ENCODE peak calls at places on chromosomes 7 and 10, in eight cellular contexts. M, R, P, C, B, L, Q and O are unnamed samples.

GRCh38 chr10:125252937-125253336 is 92.6 kb upstream of the CTBP2 start:
- DNase-seq in M (no peak), R (no peak), P (no peak), C (no peak), B (no peak), L (no peak), Q (no peak), O (no peak)

GRCh38 chr10:113007343-113007771 is 57.3 kb downstream of the TCF7L2 start:
- DNase-seq in M (no peak), R (peak; percentile 34), P (no peak), C (no peak), B (no peak), L (no peak), Q (no peak), O (peak; percentile 71)

GRCh38 chr10:101001225-101002035 is 1.8 kb downstream of the LZTS2 start:
- DNase-seq in M (peak; percentile 37), R (no peak), P (peak; percentile 86), C (peak; percentile 95), B (peak; percentile 86), L (peak; percentile 88), Q (peak; percentile 76), O (no peak)

GRCh38 chr10:43322769-43323168 is 48.7 kb upstream of the FXYD4 start:
- DNase-seq in M (peak; percentile 64), R (peak; percentile 76), P (peak; percentile 66), C (peak; percentile 95), B (peak; percentile 96), L (peak; percentile 93), Q (peak; percentile 94), O (peak; percentile 90)

GRCh38 chr10:132383751-132384181 is 13.2 kb upstream of the PWWP2B start:
- DNase-seq in M (no peak), R (no peak), P (no peak), C (peak; percentile 70), B (no peak), L (peak; percentile 67), Q (peak; percentile 35), O (no peak)

GRCh38 chr7:85229544-85229943 is 42.7 kb upstream of the SEMA3D start:
- DNase-seq in M (no peak), R (no peak), P (no peak), C (no peak), B (no peak), L (no peak), Q (no peak), O (no peak)

GRCh38 chr7:5431485-5432118 is 8.0 kb upstream of the TNRC18 start:
- DNase-seq in M (no peak), R (no peak), P (no peak), C (no peak), B (no peak), L (no peak), Q (no peak), O (no peak)

GRCh38 chr7:109109558-109109957 is 539.9 kb downstream of the DNAJB9 start:
- DNase-seq in M (no peak), R (no peak), P (no peak), C (no peak), B (no peak), L (no peak), Q (no peak), O (no peak)

GRCh38 chr10:69957516-69958231 is 95.0 kb upstream of the MACROH2A2 start:
- DNase-seq in M (no peak), R (no peak), P (no peak), C (no peak), B (no peak), L (no peak), Q (no peak), O (no peak)

GRCh38 chr10:73253226-73253557 is 748 bp upstream of the MRPS16 start:
- DNase-seq in M (no peak), R (no peak), P (no peak), C (no peak), B (peak; percentile 19), L (no peak), Q (no peak), O (no peak)

GRCh38 chr7:82741493-82741892 is 297.9 kb upstream of the CACNA2D1 start:
- DNase-seq in M (no peak), R (no peak), P (no peak), C (no peak), B (no peak), L (no peak), Q (no peak), O (no peak)
- H3K27ac ChIP-seq in M (no peak overlapping the region), R (no peak overlapping the region), P (no peak overlapping the region), C (no peak overlapping the region), B (no peak overlapping the region), L (no peak overlapping the region), Q (no peak overlapping the region), O (no peak overlapping the region)

GRCh38 chr10:61907587-61907986 is 6.1 kb downstream of the ARID5B start:
- DNase-seq in M (no peak), R (no peak), P (no peak), C (no peak), B (no peak), L (no peak), Q (no peak), O (no peak)
- H3K27ac ChIP-seq in M (no peak overlapping the region), R (no peak overlapping the region), P (no peak overlapping the region), C (no peak overlapping the region), B (no peak overlapping the region), L (no peak overlapping the region), Q (no peak overlapping the region), O (no peak overlapping the region)

DNA sequence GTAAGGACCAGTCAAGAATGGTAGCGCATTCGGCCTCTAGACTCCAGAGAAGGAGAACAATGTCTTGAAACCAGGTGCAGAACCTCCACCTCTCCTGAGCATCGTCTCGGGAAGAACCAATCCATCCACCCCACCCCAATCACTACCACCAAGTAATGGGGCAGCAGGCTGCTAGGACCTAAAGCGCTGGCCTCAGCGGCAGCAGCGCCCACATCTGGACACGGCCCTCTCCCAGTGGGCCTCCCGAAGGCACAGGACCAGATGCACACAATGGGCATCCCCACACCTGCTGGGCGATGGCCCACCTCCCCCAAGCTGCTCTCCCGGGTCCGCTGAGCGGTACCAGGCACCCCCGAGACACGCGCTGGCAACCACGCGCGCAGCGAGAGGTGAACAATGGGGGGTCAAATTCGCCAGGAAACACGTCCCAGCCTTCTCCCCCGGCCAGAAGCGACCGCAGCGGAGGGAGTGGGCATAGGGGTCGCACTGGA is 631 bp downstream of the CTTNBP2 start:
- DNase-seq in M (no peak), R (no peak), P (peak; percentile 16), C (peak; percentile 74), B (peak; percentile 54), L (no peak), Q (no peak), O (no peak)
- H3K27ac ChIP-seq in M (peak overlapping the region; percentile 69), R (no peak overlapping the region), P (peak overlapping the region; percentile 76), C (no peak overlapping the region), B (peak overlapping the region; percentile 71), L (peak overlapping the region; percentile 65), Q (peak overlapping the region; percentile 61), O (no peak overlapping the region)

GRCh38 chr7:47327698-47328391 is 254.1 kb downstream of the TNS3 start:
- DNase-seq in M (peak; percentile 31), R (no peak), P (peak; percentile 79), C (peak; percentile 94), B (peak; percentile 92), L (no peak), Q (peak; percentile 86), O (no peak)

GRCh38 chr7:47326220-47326619 is 255.7 kb downstream of the TNS3 start:
- DNase-seq in M (no peak), R (no peak), P (no peak), C (peak; percentile 52), B (peak; percentile 68), L (no peak), Q (no peak), O (no peak)

GRCh38 chr7:47328392-47329319 is 253.3 kb downstream of the TNS3 start:
- DNase-seq in M (no peak), R (no peak), P (no peak), C (peak; percentile 19), B (no peak), L (no peak), Q (no peak), O (no peak)

GRCh38 chr7:47326808-47327207 is 255.1 kb downstream of the TNS3 start:
- DNase-seq in M (no peak), R (no peak), P (no peak), C (peak; percentile 68), B (peak; percentile 71), L (no peak), Q (no peak), O (no peak)

GRCh38 chr7:47327306-47327697 is 254.6 kb downstream of the TNS3 start:
- DNase-seq in M (no peak), R (no peak), P (no peak), C (peak; percentile 57), B (no peak), L (no peak), Q (no peak), O (no peak)
- H3K27ac ChIP-seq in M (peak overlapping the region; percentile 72), R (no peak overlapping the region), P (peak overlapping the region; percentile 85), C (peak overlapping the region; percentile 57), B (peak overlapping the region; percentile 94), L (no peak overlapping the region), Q (peak overlapping the region; percentile 80), O (no peak overlapping the region)

DNA sequence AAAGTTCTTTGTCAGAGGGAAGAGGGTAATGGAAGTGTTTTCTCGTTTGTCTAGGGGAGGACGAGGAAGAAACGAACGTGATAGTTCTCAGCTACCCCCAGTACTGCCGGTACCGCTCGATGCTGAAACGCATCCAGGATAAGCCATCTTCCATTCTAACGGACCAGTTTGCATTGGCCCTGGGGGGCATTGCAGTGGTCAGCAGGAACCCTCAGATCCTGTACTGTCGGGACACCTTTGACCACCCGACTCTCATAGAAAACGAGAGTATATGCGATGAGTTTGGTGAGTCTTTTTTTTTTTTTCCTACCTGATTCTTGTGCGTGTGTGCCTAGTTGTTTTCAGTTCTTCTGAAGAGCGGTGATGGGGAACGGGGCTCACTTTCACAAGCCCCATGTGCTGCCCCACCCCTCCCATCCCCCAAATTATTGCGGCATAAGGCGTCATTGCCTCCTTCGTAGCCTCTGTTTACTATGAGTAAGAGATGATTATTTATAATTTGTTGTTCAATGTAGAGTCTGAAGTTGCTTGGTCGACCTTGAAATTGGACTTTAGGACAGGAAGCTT is 98.6 kb downstream of the ARID5B start:
- DNase-seq in M (peak; percentile 75), R (no peak), P (no peak), C (no peak), B (no peak), L (no peak), Q (no peak), O (no peak)
- H3K27ac ChIP-seq in M (no peak overlapping the region), R (no peak overlapping the region), P (no peak overlapping the region), C (no peak overlapping the region), B (no peak overlapping the region), L (peak overlapping the region; percentile 33), Q (no peak overlapping the region), O (no peak overlapping the region)

GRCh38 chr7:8065356-8065813 is 96.8 kb downstream of the GLCCI1 start:
- DNase-seq in M (no peak), R (no peak), P (no peak), C (no peak), B (no peak), L (no peak), Q (no peak), O (no peak)
- H3K27ac ChIP-seq in M (no peak overlapping the region), R (no peak overlapping the region), P (no peak overlapping the region), C (peak overlapping the region; percentile 4), B (no peak overlapping the region), L (no peak overlapping the region), Q (no peak overlapping the region), O (no peak overlapping the region)